ENCODE peak calls at places on chromosome 4, in ten cellular contexts. One of them, this sample, is unnamed.

GRCh38 chr4:181860668-181861067 is 382.5 kb upstream of the TENM3 start:
- DNase-seq in prostate gland: no peak
- DNase-seq in RCC 7860: no peak
- DNase-seq in AG09309: no peak
- DNase-seq in A549: no peak
- DNase-seq in left ventricle myocardium superior: no peak
- DNase-seq in NCI-H345: no peak
- DNase-seq in NCI-H1105: no peak
- DNase-seq in colonic mucosa: no peak
- DNase-seq in GM23338: no peak
- DNase-seq in this sample: no peak

GRCh38 chr4:110165382-110166285 is 32.8 kb downstream of the ELOVL6 start:
- DNase-seq in prostate gland: no peak
- DNase-seq in RCC 7860: peak
- DNase-seq in AG09309: peak
- DNase-seq in A549: no peak
- DNase-seq in left ventricle myocardium superior: no peak
- DNase-seq in NCI-H345: no peak
- DNase-seq in NCI-H1105: no peak
- DNase-seq in colonic mucosa: peak
- DNase-seq in GM23338: no peak
- DNase-seq in this sample: no peak

GRCh38 chr4:149927514-149927913 is 111.9 kb upstream of the IQCM start:
- DNase-seq in prostate gland: no peak
- DNase-seq in RCC 7860: no peak
- DNase-seq in AG09309: no peak
- DNase-seq in A549: no peak
- DNase-seq in left ventricle myocardium superior: no peak
- DNase-seq in NCI-H345: no peak
- DNase-seq in NCI-H1105: no peak
- DNase-seq in colonic mucosa: no peak
- DNase-seq in GM23338: no peak
- DNase-seq in this sample: no peak

GRCh38 chr4:138981930-138982390 is 33.6 kb upstream of the NOCT start:
- DNase-seq in prostate gland: no peak
- DNase-seq in RCC 7860: no peak
- DNase-seq in AG09309: peak
- DNase-seq in A549: no peak
- DNase-seq in left ventricle myocardium superior: no peak
- DNase-seq in NCI-H345: peak
- DNase-seq in NCI-H1105: no peak
- DNase-seq in colonic mucosa: no peak
- DNase-seq in GM23338: peak
- DNase-seq in this sample: peak

GRCh38 chr4:84908876-84909275 is 57.6 kb downstream of the WDFY3 start:
- DNase-seq in prostate gland: no peak
- DNase-seq in RCC 7860: no peak
- DNase-seq in AG09309: no peak
- DNase-seq in A549: no peak
- DNase-seq in left ventricle myocardium superior: no peak
- DNase-seq in NCI-H345: no peak
- DNase-seq in NCI-H1105: no peak
- DNase-seq in colonic mucosa: no peak
- DNase-seq in GM23338: no peak
- DNase-seq in this sample: no peak

GRCh38 chr4:78953231-78953630 is 14.0 kb upstream of the PAQR3 start:
- DNase-seq in prostate gland: no peak
- DNase-seq in RCC 7860: no peak
- DNase-seq in AG09309: no peak
- DNase-seq in A549: no peak
- DNase-seq in left ventricle myocardium superior: no peak
- DNase-seq in NCI-H345: no peak
- DNase-seq in NCI-H1105: no peak
- DNase-seq in colonic mucosa: no peak
- DNase-seq in GM23338: no peak
- DNase-seq in this sample: no peak

GRCh38 chr4:99661907-99662306 is 4.3 kb upstream of the C4orf54 start:
- DNase-seq in prostate gland: no peak
- DNase-seq in RCC 7860: no peak
- DNase-seq in AG09309: no peak
- DNase-seq in A549: no peak
- DNase-seq in left ventricle myocardium superior: peak
- DNase-seq in NCI-H345: no peak
- DNase-seq in NCI-H1105: no peak
- DNase-seq in colonic mucosa: no peak
- DNase-seq in GM23338: no peak
- DNase-seq in this sample: no peak

GRCh38 chr4:986949-987688 is at the start of gene IDUA:
- DNase-seq in prostate gland: peak
- DNase-seq in RCC 7860: peak
- DNase-seq in AG09309: no peak
- DNase-seq in A549: peak
- DNase-seq in left ventricle myocardium superior: peak
- DNase-seq in NCI-H345: peak
- DNase-seq in NCI-H1105: peak
- DNase-seq in colonic mucosa: peak
- DNase-seq in GM23338: peak
- DNase-seq in this sample: peak

GRCh38 chr4:1396806-1397455 is 9.3 kb downstream of the NKX1-1 start:
- DNase-seq in prostate gland: no peak
- DNase-seq in RCC 7860: no peak
- DNase-seq in AG09309: no peak
- DNase-seq in A549: no peak
- DNase-seq in left ventricle myocardium superior: peak
- DNase-seq in NCI-H345: no peak
- DNase-seq in NCI-H1105: no peak
- DNase-seq in colonic mucosa: no peak
- DNase-seq in GM23338: no peak
- DNase-seq in this sample: no peak

GRCh38 chr4:15339732-15340131 is 88.1 kb upstream of the C1QTNF7 start:
- DNase-seq in prostate gland: no peak
- DNase-seq in RCC 7860: no peak
- DNase-seq in AG09309: no peak
- DNase-seq in A549: no peak
- DNase-seq in left ventricle myocardium superior: no peak
- DNase-seq in NCI-H345: no peak
- DNase-seq in NCI-H1105: no peak
- DNase-seq in colonic mucosa: no peak
- DNase-seq in GM23338: no peak
- DNase-seq in this sample: no peak

GRCh38 chr4:145679991-145680455 is at the start of gene C4orf51:
- DNase-seq in prostate gland: peak
- DNase-seq in RCC 7860: peak
- DNase-seq in AG09309: peak
- DNase-seq in A549: no peak
- DNase-seq in left ventricle myocardium superior: no peak
- DNase-seq in NCI-H345: peak
- DNase-seq in NCI-H1105: no peak
- DNase-seq in colonic mucosa: no peak
- DNase-seq in GM23338: no peak
- DNase-seq in this sample: peak

GRCh38 chr4:53019485-53020382 is 157.6 kb downstream of the RASL11B start:
- DNase-seq in prostate gland: no peak
- DNase-seq in RCC 7860: peak
- DNase-seq in AG09309: no peak
- DNase-seq in A549: peak
- DNase-seq in left ventricle myocardium superior: no peak
- DNase-seq in NCI-H345: no peak
- DNase-seq in NCI-H1105: no peak
- DNase-seq in colonic mucosa: no peak
- DNase-seq in GM23338: no peak
- DNase-seq in this sample: no peak

GRCh38 chr4:150379454-150379853 is 202.5 kb upstream of the MAB21L2 start:
- DNase-seq in prostate gland: no peak
- DNase-seq in RCC 7860: no peak
- DNase-seq in AG09309: no peak
- DNase-seq in A549: no peak
- DNase-seq in left ventricle myocardium superior: no peak
- DNase-seq in NCI-H345: no peak
- DNase-seq in NCI-H1105: no peak
- DNase-seq in colonic mucosa: no peak
- DNase-seq in GM23338: no peak
- DNase-seq in this sample: no peak

GRCh38 chr4:150117094-150117493 is 38.8 kb downstream of the DCLK2 start:
- DNase-seq in prostate gland: no peak
- DNase-seq in RCC 7860: no peak
- DNase-seq in AG09309: no peak
- DNase-seq in A549: no peak
- DNase-seq in left ventricle myocardium superior: peak
- DNase-seq in NCI-H345: no peak
- DNase-seq in NCI-H1105: no peak
- DNase-seq in colonic mucosa: no peak
- DNase-seq in GM23338: no peak
- DNase-seq in this sample: no peak

GRCh38 chr4:1216869-1217294 is 32.0 kb downstream of the CTBP1 start:
- DNase-seq in prostate gland: no peak
- DNase-seq in RCC 7860: no peak
- DNase-seq in AG09309: no peak
- DNase-seq in A549: no peak
- DNase-seq in left ventricle myocardium superior: peak
- DNase-seq in NCI-H345: no peak
- DNase-seq in NCI-H1105: no peak
- DNase-seq in colonic mucosa: no peak
- DNase-seq in GM23338: no peak
- DNase-seq in this sample: no peak

GRCh38 chr4:77095101-77095826 is 19.5 kb upstream of the CCNI start:
- DNase-seq in prostate gland: peak
- DNase-seq in RCC 7860: peak
- DNase-seq in AG09309: no peak
- DNase-seq in A549: peak
- DNase-seq in left ventricle myocardium superior: peak
- DNase-seq in NCI-H345: peak
- DNase-seq in NCI-H1105: peak
- DNase-seq in colonic mucosa: peak
- DNase-seq in GM23338: peak
- DNase-seq in this sample: peak

GRCh38 chr4:6391186-6391851 is 81.1 kb downstream of the PPP2R2C start:
- DNase-seq in prostate gland: no peak
- DNase-seq in RCC 7860: no peak
- DNase-seq in AG09309: no peak
- DNase-seq in A549: no peak
- DNase-seq in left ventricle myocardium superior: peak
- DNase-seq in NCI-H345: peak
- DNase-seq in NCI-H1105: no peak
- DNase-seq in colonic mucosa: no peak
- DNase-seq in GM23338: no peak
- DNase-seq in this sample: no peak

GRCh38 chr4:163612762-163613161 is 118.3 kb downstream of the TMA16 start:
- DNase-seq in prostate gland: no peak
- DNase-seq in RCC 7860: no peak
- DNase-seq in AG09309: no peak
- DNase-seq in A549: no peak
- DNase-seq in left ventricle myocardium superior: no peak
- DNase-seq in NCI-H345: no peak
- DNase-seq in NCI-H1105: no peak
- DNase-seq in colonic mucosa: no peak
- DNase-seq in GM23338: no peak
- DNase-seq in this sample: no peak

This sample was measured in lung.